ENCODE peak calls at places on chromosomes 5 and 9, in six cellular contexts. S, B, U, Y, D and E are unnamed samples.

GRCh38 chr5:116738270-116738947 is 163.8 kb upstream of the SEMA6A start:
- DNase-seq in S (no peak), B (no peak), U (no peak), Y (no peak), D (no peak), E (no peak)

GRCh38 chr5:31999470-31999869 is 174.6 kb downstream of the GOLPH3 start:
- DNase-seq in S (no peak), B (no peak), U (no peak), Y (peak), D (no peak), E (no peak)

GRCh38 chr5:127757576-127757975 is 54.4 kb downstream of the CCDC192 start:
- DNase-seq in S (peak), B (no peak), U (no peak), Y (no peak), D (peak), E (no peak)

GRCh38 chr5:172795401-172795977 is 24.5 kb upstream of the DUSP1 start:
- DNase-seq in S (peak), B (no peak), U (peak), Y (no peak), D (no peak), E (no peak)

GRCh38 chr9:69325409-69326212 is 596 bp downstream of the ENTREP1 start:
- DNase-seq in S (no peak), B (no peak), U (peak), Y (no peak), D (peak), E (no peak)

GRCh38 chr5:52657231-52657645 is 130.5 kb upstream of the ITGA1 start:
- DNase-seq in S (peak), B (no peak), U (no peak), Y (no peak), D (peak), E (no peak)

GRCh38 chr9:88339322-88339721 is 48.9 kb upstream of the SPIN1 start:
- DNase-seq in S (no peak), B (no peak), U (no peak), Y (no peak), D (no peak), E (no peak)

GRCh38 chr9:138022121-138022741 is 144.6 kb downstream of the CACNA1B start:
- DNase-seq in S (no peak), B (peak), U (peak), Y (peak), D (peak), E (no peak)

GRCh38 chr9:129141066-129142041 is 30.1 kb downstream of the PTPA start:
- DNase-seq in S (peak), B (no peak), U (no peak), Y (peak), D (no peak), E (no peak)

GRCh38 chr9:95415158-95415557 is 97.6 kb upstream of the FANCC start:
- DNase-seq in S (no peak), B (no peak), U (no peak), Y (no peak), D (no peak), E (no peak)

GRCh38 chr5:55450050-55450765 is 84.6 kb downstream of the PLPP1 start:
- DNase-seq in S (peak), B (no peak), U (no peak), Y (no peak), D (no peak), E (no peak)

GRCh38 chr5:40915341-40915926 is 6.1 kb downstream of the C7 start:
- DNase-seq in S (peak), B (no peak), U (no peak), Y (no peak), D (no peak), E (no peak)

GRCh38 chr5:55226934-55227737 is at the start of gene MCIDAS:
- DNase-seq in S (peak), B (peak), U (peak), Y (peak), D (peak), E (no peak)

GRCh38 chr9:19656704-19657103 is 132.1 kb downstream of the SLC24A2 start:
- DNase-seq in S (no peak), B (no peak), U (no peak), Y (no peak), D (no peak), E (no peak)

GRCh38 chr9:130053504-130054427 is at the start of gene GPR107:
- DNase-seq in S (peak), B (peak), U (peak), Y (peak), D (peak), E (no peak)

GRCh38 chr5:126917918-126918623 is 112.3 kb downstream of the MARCHF3 start:
- DNase-seq in S (peak), B (no peak), U (no peak), Y (no peak), D (peak), E (no peak)

DNA sequence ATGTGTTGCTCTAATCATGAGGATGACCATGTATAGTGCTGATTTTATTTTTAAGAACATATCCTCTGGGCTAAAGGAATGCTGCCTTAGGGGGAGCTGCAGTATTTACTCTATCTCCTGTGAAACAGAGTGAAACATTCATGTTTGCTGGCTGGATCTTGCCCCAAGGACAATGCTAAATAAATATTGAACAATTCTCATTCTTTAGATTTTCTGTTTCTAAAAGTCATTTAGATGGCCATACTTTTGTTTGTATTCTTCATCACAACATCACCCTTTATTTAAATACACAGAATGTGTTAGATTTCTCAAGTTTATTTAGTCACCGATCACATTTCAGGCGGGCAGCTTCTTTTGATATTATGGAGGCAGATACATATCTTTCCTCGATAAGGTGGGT is 103.3 kb downstream of the ARHGEF28 start:
- DNase-seq in S (no peak), B (no peak), U (no peak), Y (no peak), D (peak), E (no peak)
- TF ChIP-seq CTCF in S (no peak), B (no peak), U (no peak), Y (no peak), D (no peak), E (no peak)

GRCh38 chr9:126971261-126971660 is 56.7 kb downstream of the RALGPS1 start:
- DNase-seq in S (no peak), B (no peak), U (no peak), Y (no peak), D (no peak), E (no peak)
- H3K4me3 ChIP-seq in S (no peak), B (no peak), U (no peak), Y (no peak), D (no peak), E (no peak)

GRCh38 chr9:106060885-106061284 is 366.5 kb downstream of the TMEM38B start:
- DNase-seq in S (no peak), B (no peak), U (no peak), Y (no peak), D (no peak), E (no peak)
- TF ChIP-seq CTCF in S (no peak), B (no peak), U (no peak), Y (no peak), D (no peak), E (no peak)

GRCh38 chr9:33677506-33677809 is 117.9 kb upstream of the PRSS3 start:
- DNase-seq in S (no peak), B (no peak), U (no peak), Y (no peak), D (no peak), E (no peak)

GRCh38 chr9:33682551-33682950 is 112.8 kb upstream of the PRSS3 start:
- DNase-seq in S (no peak), B (no peak), U (no peak), Y (no peak), D (no peak), E (no peak)

GRCh38 chr9:33677961-33678360 is 117.4 kb upstream of the PRSS3 start:
- DNase-seq in S (no peak), B (no peak), U (no peak), Y (no peak), D (no peak), E (no peak)

DNA sequence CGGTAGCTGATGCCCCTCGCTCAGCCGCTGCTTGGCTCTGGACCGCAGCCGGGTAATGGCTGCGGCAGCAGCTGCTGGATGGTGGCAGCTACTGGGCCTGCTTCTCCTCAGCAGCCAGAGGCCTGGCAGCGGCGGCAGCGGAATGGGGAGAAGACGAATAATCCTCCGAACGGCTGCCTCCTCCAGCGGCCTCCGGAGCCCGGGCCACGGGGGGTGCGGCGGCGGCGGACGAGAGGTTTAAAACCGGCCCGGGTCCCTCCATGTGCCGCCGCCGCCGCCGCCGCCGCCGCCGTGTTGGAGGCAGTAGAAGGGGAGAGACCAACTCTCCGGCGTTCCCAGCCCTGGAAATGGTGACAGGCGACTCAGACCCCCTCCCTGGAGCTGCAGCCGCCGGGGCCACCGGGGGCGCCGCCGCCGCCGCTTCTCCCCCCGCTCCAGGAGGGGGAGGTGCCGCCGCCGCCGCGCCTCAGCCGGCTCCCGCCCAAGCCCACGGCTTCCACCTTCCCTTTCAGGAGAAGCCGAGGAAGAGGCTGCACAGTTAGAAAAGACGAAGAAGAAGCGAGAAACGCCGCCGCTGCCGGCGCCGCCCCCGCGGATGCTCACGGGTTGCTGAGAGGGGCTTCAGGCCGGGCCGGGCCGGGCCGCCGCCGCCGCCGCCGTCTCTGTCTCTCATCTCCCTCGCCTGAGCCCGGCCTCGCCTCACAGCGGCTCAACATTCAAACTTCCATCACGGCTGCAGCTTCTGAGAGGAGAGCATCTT is 118.4 kb upstream of the PRSS3 start:
- DNase-seq in S (no peak), B (peak), U (peak), Y (peak), D (peak), E (no peak)
- H3K4me3 ChIP-seq in S (peak), B (peak), U (peak), Y (peak), D (peak), E (peak)